ENCODE peak calls at places on chromosomes 5 and 9, in ten cellular contexts. A, X, S, E, N, M, I, K, D and V are unnamed samples.
A peak's percentile ranks its signal among the peaks of the same experiment; 100 is the strongest.

GRCh38 chr5:5188377-5189020 is 48.4 kb downstream of the ADAMTS16 start:
- DNase-seq in N (no peak), K (no peak), S (no peak), A (no peak), D (no peak), I (no peak), X (no peak), M (no peak), E (no peak), V (no peak)

GRCh38 chr9:115614931-115615401 is 497.0 kb upstream of the TNC start:
- DNase-seq in K (no peak), A (no peak), N (no peak), I (no peak), M (no peak), E (no peak), X (no peak), D (peak; percentile 70), S (no peak), V (no peak)

GRCh38 chr9:19618816-19619215 is 170.0 kb downstream of the SLC24A2 start:
- DNase-seq in K (no peak), E (no peak), S (no peak), M (no peak), A (no peak), I (no peak), D (no peak), N (no peak), X (peak; percentile 88), V (no peak)

GRCh38 chr9:91419222-91420191 is 4.1 kb downstream of the NFIL3 start:
- DNase-seq in A (no peak), E (no peak), K (no peak), M (peak; percentile 90), X (no peak), D (peak; percentile 94), S (peak; percentile 94), N (peak; percentile 19), I (peak; percentile 89), V (peak; percentile 72)

GRCh38 chr9:134566196-134566822 is 75.3 kb upstream of the COL5A1 start:
- DNase-seq in D (no peak), K (no peak), E (no peak), X (no peak), N (no peak), S (no peak), A (no peak), I (no peak), M (no peak), V (no peak)

GRCh38 chr5:60668715-60669304 is 31.2 kb downstream of the DEPDC1B start:
- DNase-seq in N (peak; percentile 53), X (no peak), D (no peak), M (peak; percentile 54), I (no peak), A (no peak), S (peak; percentile 48), K (no peak), E (no peak), V (no peak)

GRCh38 chr5:59007460-59008063 is 424.7 kb downstream of the RAB3C start:
- DNase-seq in E (no peak), A (no peak), M (peak; percentile 50), N (peak; percentile 26), X (peak; percentile 26), D (no peak), I (no peak), S (peak; percentile 50), K (no peak), V (no peak)

GRCh38 chr5:146962801-146963355 is 84.3 kb upstream of the PPP2R2B start:
- DNase-seq in I (peak; percentile 1), D (no peak), S (peak; percentile 52), K (no peak), A (no peak), N (no peak), M (peak; percentile 20), E (no peak), X (no peak), V (no peak)

GRCh38 chr9:127096208-127096607 is 26.2 kb downstream of the ANGPTL2 start:
- DNase-seq in I (no peak), D (no peak), E (no peak), X (peak; percentile 52), N (no peak), S (no peak), A (no peak), K (no peak), M (no peak), V (no peak)

GRCh38 chr9:131618071-131618479 is 72.8 kb downstream of the PRRT1B start:
- DNase-seq in K (no peak), X (no peak), D (no peak), A (no peak), M (no peak), I (no peak), E (no peak), N (no peak), S (no peak), V (no peak)

GRCh38 chr5:141485305-141486055 is 650 bp downstream of the PCDHGC4 start:
- DNase-seq in N (no peak), I (no peak), E (no peak), K (no peak), D (no peak), X (no peak), M (no peak), A (no peak), S (no peak), V (no peak)

GRCh38 chr5:537621-538071 is 13.4 kb upstream of the SLC9A3 start:
- DNase-seq in K (no peak), S (no peak), D (no peak), X (no peak), N (no peak), A (no peak), M (no peak), I (no peak), E (no peak), V (peak; percentile 41)

GRCh38 chr9:16192403-16193017 is 639.7 kb downstream of the CCDC171 start:
- DNase-seq in X (no peak), S (peak; percentile 65), I (no peak), A (no peak), E (no peak), M (no peak), N (no peak), K (no peak), D (peak; percentile 49), V (no peak)

GRCh38 chr5:111227805-111228204 is 3.6 kb downstream of the CAMK4 start:
- DNase-seq in E (no peak), D (no peak), M (no peak), I (no peak), X (peak; percentile 42), A (no peak), K (no peak), N (no peak), S (peak; percentile 68), V (no peak)

GRCh38 chr5:151820903-151821302 is 49.1 kb downstream of the G3BP1 start:
- DNase-seq in M (no peak), A (no peak), S (no peak), N (no peak), E (no peak), I (no peak), D (no peak), K (no peak), X (peak; percentile 22), V (no peak)

GRCh38 chr5:74040811-74041491 is 415.0 kb downstream of the ARHGEF28 start:
- DNase-seq in M (no peak), I (no peak), A (no peak), S (no peak), E (no peak), K (no peak), N (no peak), D (no peak), X (no peak), V (no peak)

GRCh38 chr9:81680506-81680905 is 8.8 kb downstream of the TLE1 start:
- DNase-seq in X (no peak), N (no peak), K (no peak), S (no peak), I (no peak), E (no peak), D (no peak), A (no peak), M (no peak), V (no peak)

GRCh38 chr5:141902015-141902414 is 21.7 kb upstream of the DELE1 start:
- DNase-seq in D (no peak), M (no peak), N (no peak), A (no peak), E (no peak), I (no peak), K (no peak), X (no peak), S (no peak), V (no peak)

GRCh38 chr5:168287362-168287761 is 4.1 kb upstream of the WWC1 start:
- DNase-seq in A (no peak), I (no peak), N (no peak), K (no peak), E (no peak), X (no peak), D (no peak), S (no peak), M (no peak), V (no peak)

GRCh38 chr5:166865206-166865605 is 1426.2 kb upstream of the WWC1 start:
- DNase-seq in D (no peak), K (no peak), S (no peak), A (no peak), X (no peak), I (no peak), E (no peak), N (no peak), M (no peak), V (no peak)

GRCh38 chr5:181188700-181189362 is 16.2 kb downstream of the TRIM7 start:
- DNase-seq in X (peak; percentile 83), E (peak; percentile 75), N (peak; percentile 92), K (no peak), I (no peak), M (peak; percentile 87), D (peak; percentile 71), A (peak; percentile 55), S (peak; percentile 80), V (peak; percentile 66)

GRCh38 chr5:136080483-136081180 is 51.8 kb downstream of the TGFBI start:
- DNase-seq in E (peak; percentile 37), M (peak; percentile 85), I (peak; percentile 60), N (peak; percentile 52), K (peak; percentile 9), X (peak; percentile 49), S (peak; percentile 95), D (peak; percentile 97), A (peak; percentile 30), V (peak; percentile 91)